ENCODE peak calls at places on chromosomes 6 and 20, in seven cellular contexts. One of them, this sample, is unnamed.

GRCh38 chr20:38859070-38859690 is 53.7 kb downstream of the PPP1R16B start:
- ATAC-seq in upper lobe of right lung: peak
- ATAC-seq in GM23338: no peak
- ATAC-seq in RWPE2: no peak
- ATAC-seq in heart right ventricle: no peak
- ATAC-seq in IMR-90: no peak
- ATAC-seq in upper lobe of left lung: no peak
- ATAC-seq in this sample: no peak

GRCh38 chr20:15155848-15156401 is 818.5 kb upstream of the FLRT3 start:
- ATAC-seq in upper lobe of right lung: no peak
- ATAC-seq in GM23338: no peak
- ATAC-seq in RWPE2: peak
- ATAC-seq in heart right ventricle: no peak
- ATAC-seq in IMR-90: no peak
- ATAC-seq in upper lobe of left lung: no peak
- ATAC-seq in this sample: no peak

GRCh38 chr6:166770216-166771116 is 143.4 kb upstream of the RPS6KA2 start:
- ATAC-seq in upper lobe of right lung: no peak
- ATAC-seq in GM23338: peak
- ATAC-seq in RWPE2: no peak
- ATAC-seq in heart right ventricle: no peak
- ATAC-seq in IMR-90: no peak
- ATAC-seq in upper lobe of left lung: no peak
- ATAC-seq in this sample: no peak

GRCh38 chr6:138956244-138956924 is 31.7 kb downstream of the REPS1 start:
- ATAC-seq in upper lobe of right lung: no peak
- ATAC-seq in GM23338: peak
- ATAC-seq in RWPE2: no peak
- ATAC-seq in heart right ventricle: no peak
- ATAC-seq in IMR-90: no peak
- ATAC-seq in upper lobe of left lung: no peak
- ATAC-seq in this sample: no peak

GRCh38 chr20:46336735-46337134 is 28.4 kb upstream of the CDH22 start:
- ATAC-seq in upper lobe of right lung: no peak
- ATAC-seq in GM23338: no peak
- ATAC-seq in RWPE2: no peak
- ATAC-seq in heart right ventricle: no peak
- ATAC-seq in IMR-90: no peak
- ATAC-seq in upper lobe of left lung: no peak
- ATAC-seq in this sample: no peak

GRCh38 chr6:43970068-43970912 is 157.0 kb downstream of the MRPL14 start:
- ATAC-seq in upper lobe of right lung: no peak
- ATAC-seq in GM23338: no peak
- ATAC-seq in RWPE2: no peak
- ATAC-seq in heart right ventricle: no peak
- ATAC-seq in IMR-90: no peak
- ATAC-seq in upper lobe of left lung: no peak
- ATAC-seq in this sample: no peak

GRCh38 chr6:129795261-129795660 is 65.9 kb downstream of the TMEM244 start:
- ATAC-seq in upper lobe of right lung: no peak
- ATAC-seq in GM23338: no peak
- ATAC-seq in RWPE2: peak
- ATAC-seq in heart right ventricle: no peak
- ATAC-seq in IMR-90: no peak
- ATAC-seq in upper lobe of left lung: no peak
- ATAC-seq in this sample: no peak

GRCh38 chr20:17916365-17916996 is 52.1 kb downstream of the SNX5 start:
- ATAC-seq in upper lobe of right lung: peak
- ATAC-seq in GM23338: no peak
- ATAC-seq in RWPE2: no peak
- ATAC-seq in heart right ventricle: peak
- ATAC-seq in IMR-90: no peak
- ATAC-seq in upper lobe of left lung: peak
- ATAC-seq in this sample: no peak

GRCh38 chr6:6466967-6467761 is 121.4 kb upstream of the LY86 start:
- ATAC-seq in upper lobe of right lung: peak
- ATAC-seq in GM23338: no peak
- ATAC-seq in RWPE2: peak
- ATAC-seq in heart right ventricle: no peak
- ATAC-seq in IMR-90: no peak
- ATAC-seq in upper lobe of left lung: peak
- ATAC-seq in this sample: no peak

GRCh38 chr6:153231048-153231635 is 100.1 kb upstream of the RGS17 start:
- ATAC-seq in upper lobe of right lung: peak
- ATAC-seq in GM23338: peak
- ATAC-seq in RWPE2: peak
- ATAC-seq in heart right ventricle: no peak
- ATAC-seq in IMR-90: peak
- ATAC-seq in upper lobe of left lung: no peak
- ATAC-seq in this sample: no peak

GRCh38 chr6:165571721-165572132 is 91.3 kb downstream of the PDE10A start:
- ATAC-seq in upper lobe of right lung: no peak
- ATAC-seq in GM23338: no peak
- ATAC-seq in RWPE2: no peak
- ATAC-seq in heart right ventricle: no peak
- ATAC-seq in IMR-90: peak
- ATAC-seq in upper lobe of left lung: peak
- ATAC-seq in this sample: no peak

GRCh38 chr6:33861722-33862121 is 57.9 kb upstream of the MLN start:
- ATAC-seq in upper lobe of right lung: no peak
- ATAC-seq in GM23338: no peak
- ATAC-seq in RWPE2: no peak
- ATAC-seq in heart right ventricle: no peak
- ATAC-seq in IMR-90: no peak
- ATAC-seq in upper lobe of left lung: no peak
- ATAC-seq in this sample: no peak

GRCh38 chr6:149075616-149076354 is 241.7 kb upstream of the TAB2 start:
- ATAC-seq in upper lobe of right lung: peak
- ATAC-seq in GM23338: no peak
- ATAC-seq in RWPE2: peak
- ATAC-seq in heart right ventricle: no peak
- ATAC-seq in IMR-90: no peak
- ATAC-seq in upper lobe of left lung: no peak
- ATAC-seq in this sample: no peak

GRCh38 chr6:93678841-93679454 is 259.6 kb upstream of the EPHA7 start:
- ATAC-seq in upper lobe of right lung: no peak
- ATAC-seq in GM23338: no peak
- ATAC-seq in RWPE2: no peak
- ATAC-seq in heart right ventricle: no peak
- ATAC-seq in IMR-90: no peak
- ATAC-seq in upper lobe of left lung: no peak
- ATAC-seq in this sample: no peak
- H3K4me3 ChIP-seq in upper lobe of right lung: no peak
- H3K4me3 ChIP-seq in GM23338: no peak
- H3K4me3 ChIP-seq in RWPE2: no peak
- H3K4me3 ChIP-seq in heart right ventricle: no peak
- H3K4me3 ChIP-seq in IMR-90: no peak
- H3K4me3 ChIP-seq in upper lobe of left lung: no peak
- H3K4me3 ChIP-seq in this sample: no peak

DNA sequence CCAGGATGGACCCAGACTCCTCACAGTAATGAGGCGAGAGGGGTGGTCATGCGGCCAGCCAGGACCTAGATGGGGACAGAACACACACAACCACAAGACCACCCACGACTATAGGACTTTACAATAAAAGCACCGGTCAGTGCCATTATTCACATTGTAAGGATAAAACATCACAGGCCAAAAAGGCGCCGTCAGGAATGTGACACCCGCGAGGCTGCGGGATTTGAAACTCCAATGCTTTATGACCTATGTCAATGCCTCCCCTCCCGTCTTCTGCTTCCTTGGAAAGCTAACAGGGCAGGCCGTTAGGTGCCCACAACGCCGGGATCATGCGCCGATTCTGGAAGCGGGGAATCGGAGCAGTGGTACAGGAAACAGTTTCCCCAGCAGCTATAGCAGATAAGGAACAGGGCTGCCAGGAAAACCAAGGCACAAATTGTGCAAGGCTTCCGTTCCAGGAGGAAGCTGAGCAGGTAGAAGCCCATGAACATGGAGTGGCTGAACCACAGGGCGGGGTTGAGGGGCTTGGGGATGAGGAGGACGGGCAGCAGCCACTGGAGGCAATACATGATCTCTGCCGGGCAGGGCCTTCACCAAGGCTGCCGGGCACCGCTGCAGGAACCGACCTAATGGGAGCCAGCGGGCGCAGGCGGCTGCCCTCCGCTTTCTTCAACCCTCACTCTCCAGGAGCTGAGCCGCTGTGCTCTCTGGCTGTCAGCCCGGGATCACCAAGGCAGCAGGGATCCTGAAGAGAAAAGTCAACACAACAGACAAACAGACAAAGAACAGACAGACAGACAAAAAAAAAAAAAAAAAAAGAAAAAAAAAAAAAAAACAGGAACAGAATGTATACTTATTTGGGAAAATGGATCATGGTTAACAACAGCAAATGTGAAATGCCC is 2.2 kb upstream of the NNAT start:
- ATAC-seq in upper lobe of right lung: peak
- ATAC-seq in GM23338: no peak
- ATAC-seq in RWPE2: no peak
- ATAC-seq in heart right ventricle: peak
- ATAC-seq in IMR-90: no peak
- ATAC-seq in upper lobe of left lung: no peak
- ATAC-seq in this sample: peak
- H3K4me3 ChIP-seq in upper lobe of right lung: no peak
- H3K4me3 ChIP-seq in GM23338: no peak
- H3K4me3 ChIP-seq in RWPE2: no peak
- H3K4me3 ChIP-seq in heart right ventricle: no peak
- H3K4me3 ChIP-seq in IMR-90: no peak
- H3K4me3 ChIP-seq in upper lobe of left lung: no peak
- H3K4me3 ChIP-seq in this sample: no peak

GRCh38 chr6:100281471-100281878 is 183.2 kb downstream of the SIM1 start:
- ATAC-seq in upper lobe of right lung: no peak
- ATAC-seq in GM23338: peak
- ATAC-seq in RWPE2: no peak
- ATAC-seq in heart right ventricle: no peak
- ATAC-seq in IMR-90: peak
- ATAC-seq in upper lobe of left lung: no peak
- ATAC-seq in this sample: no peak
- H3K4me3 ChIP-seq in upper lobe of right lung: peak
- H3K4me3 ChIP-seq in GM23338: peak
- H3K4me3 ChIP-seq in RWPE2: no peak
- H3K4me3 ChIP-seq in heart right ventricle: no peak
- H3K4me3 ChIP-seq in IMR-90: no peak
- H3K4me3 ChIP-seq in upper lobe of left lung: no peak
- H3K4me3 ChIP-seq in this sample: no peak

GRCh38 chr6:723540-723939 is 30.6 kb upstream of the EXOC2 start:
- ATAC-seq in upper lobe of right lung: no peak
- ATAC-seq in GM23338: no peak
- ATAC-seq in RWPE2: no peak
- ATAC-seq in heart right ventricle: no peak
- ATAC-seq in IMR-90: no peak
- ATAC-seq in upper lobe of left lung: no peak
- ATAC-seq in this sample: no peak

GRCh38 chr6:717135-717534 is 24.2 kb upstream of the EXOC2 start:
- ATAC-seq in upper lobe of right lung: no peak
- ATAC-seq in GM23338: no peak
- ATAC-seq in RWPE2: no peak
- ATAC-seq in heart right ventricle: no peak
- ATAC-seq in IMR-90: no peak
- ATAC-seq in upper lobe of left lung: no peak
- ATAC-seq in this sample: no peak

GRCh38 chr6:722608-723007 is 29.7 kb upstream of the EXOC2 start:
- ATAC-seq in upper lobe of right lung: no peak
- ATAC-seq in GM23338: no peak
- ATAC-seq in RWPE2: no peak
- ATAC-seq in heart right ventricle: no peak
- ATAC-seq in IMR-90: peak
- ATAC-seq in upper lobe of left lung: no peak
- ATAC-seq in this sample: no peak

GRCh38 chr6:718345-718744 is 25.4 kb upstream of the EXOC2 start:
- ATAC-seq in upper lobe of right lung: no peak
- ATAC-seq in GM23338: peak
- ATAC-seq in RWPE2: no peak
- ATAC-seq in heart right ventricle: no peak
- ATAC-seq in IMR-90: no peak
- ATAC-seq in upper lobe of left lung: no peak
- ATAC-seq in this sample: no peak

DNA sequence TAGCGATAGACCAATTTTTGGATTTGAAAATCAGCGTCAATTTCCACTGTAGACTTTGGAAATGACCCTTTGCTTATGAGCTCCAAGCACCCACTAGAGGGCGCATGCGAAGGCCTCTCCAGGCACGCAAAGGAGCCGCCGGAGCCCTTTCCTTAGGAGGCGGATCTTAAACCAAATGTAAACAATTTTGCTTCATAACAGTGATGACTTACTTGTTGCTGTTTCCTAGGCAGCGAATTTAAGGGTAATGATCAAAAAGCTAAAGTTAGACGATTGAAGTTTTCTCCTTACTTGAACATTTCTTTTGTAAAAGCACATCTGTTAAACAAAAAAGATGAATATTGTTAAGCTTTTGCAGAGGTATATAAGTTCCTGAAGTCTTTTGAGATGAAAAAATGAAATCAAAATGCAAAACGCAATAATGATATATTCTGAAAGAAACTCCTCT is 29.2 kb upstream of the EXOC2 start:
- ATAC-seq in upper lobe of right lung: peak
- ATAC-seq in GM23338: peak
- ATAC-seq in RWPE2: peak
- ATAC-seq in heart right ventricle: peak
- ATAC-seq in IMR-90: peak
- ATAC-seq in upper lobe of left lung: peak
- ATAC-seq in this sample: peak
- H3K4me3 ChIP-seq in upper lobe of right lung: no peak
- H3K4me3 ChIP-seq in GM23338: no peak
- H3K4me3 ChIP-seq in RWPE2: no peak
- H3K4me3 ChIP-seq in heart right ventricle: no peak
- H3K4me3 ChIP-seq in IMR-90: no peak
- H3K4me3 ChIP-seq in upper lobe of left lung: no peak
- H3K4me3 ChIP-seq in this sample: no peak

DNA sequence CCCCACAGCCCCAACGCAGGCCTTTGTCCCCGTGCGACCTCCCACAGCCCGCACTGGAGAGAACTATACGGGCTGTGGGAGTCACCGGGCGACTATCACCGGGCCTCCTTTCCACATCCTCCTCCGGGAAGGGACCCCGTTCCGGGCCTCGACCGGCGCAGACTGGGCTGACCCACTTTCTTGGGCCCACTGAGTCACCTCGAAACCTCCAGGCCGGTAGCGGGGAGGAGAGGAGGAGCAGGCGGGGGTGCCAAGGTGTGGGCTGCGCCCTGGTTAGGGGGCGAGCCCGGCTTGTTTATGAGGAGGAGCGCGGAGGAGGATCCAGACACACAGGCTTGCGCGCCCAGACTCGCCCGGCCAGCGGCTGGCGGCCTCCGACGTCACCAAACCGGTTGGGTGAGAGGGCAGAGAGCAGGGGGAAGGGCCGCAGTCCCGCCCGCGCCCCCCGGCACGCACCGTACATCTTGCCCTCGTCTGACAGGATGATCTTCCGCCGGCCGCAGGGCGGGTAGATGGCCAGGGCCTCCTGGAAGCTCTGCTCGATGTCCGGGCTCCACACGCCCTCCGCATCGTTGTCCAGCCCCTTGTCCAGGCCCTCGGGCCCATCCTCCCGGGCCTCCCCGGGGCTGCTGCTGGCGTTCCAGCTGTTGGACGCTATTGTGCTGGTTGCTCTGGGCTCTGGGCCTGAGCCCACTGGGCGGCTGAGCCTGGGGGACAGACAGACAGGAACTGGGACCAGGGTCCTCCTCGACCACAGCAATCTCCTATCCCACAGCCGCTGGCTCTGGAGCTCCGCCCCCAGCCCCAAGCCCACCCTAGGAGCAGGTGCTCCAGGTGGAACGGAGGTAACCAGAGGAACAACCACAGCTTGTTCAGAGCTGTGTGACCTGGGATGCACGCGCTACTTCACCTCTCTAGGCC is 10.6 kb downstream of the TEAD3 start:
- ATAC-seq in upper lobe of right lung: peak
- ATAC-seq in GM23338: peak
- ATAC-seq in RWPE2: peak
- ATAC-seq in heart right ventricle: peak
- ATAC-seq in IMR-90: no peak
- ATAC-seq in upper lobe of left lung: peak
- ATAC-seq in this sample: peak
- H3K4me3 ChIP-seq in upper lobe of right lung: peak
- H3K4me3 ChIP-seq in GM23338: peak
- H3K4me3 ChIP-seq in RWPE2: no peak
- H3K4me3 ChIP-seq in heart right ventricle: no peak
- H3K4me3 ChIP-seq in IMR-90: no peak
- H3K4me3 ChIP-seq in upper lobe of left lung: peak
- H3K4me3 ChIP-seq in this sample: no peak

This sample was measured in gastroesophageal sphincter.